ENCODE peak calls at places on chromosomes 12 and 14, in five cellular contexts. L is HepG2, B is HCT116, D is SK-N-SH, A is K562. U is an unnamed sample.

GRCh38 chr14:72616294-72616693 is 277.6 kb downstream of the DPF3 start:
- DNase-seq in L (no peak), B (no peak), D (no peak), A (no peak), U (no peak)

GRCh38 chr12:52132754-52133161 is 53.3 kb downstream of the SMIM41 start:
- DNase-seq in L (no peak), B (no peak), D (no peak), A (no peak), U (no peak)

GRCh38 chr14:74459289-74459946 is 33.4 kb upstream of the SYNDIG1L start:
- DNase-seq in L (peak), B (no peak), D (peak), A (peak), U (no peak)

GRCh38 chr14:87896393-87897380 is 96.3 kb downstream of the GALC start:
- DNase-seq in L (peak), B (peak), D (peak), A (peak), U (no peak)

GRCh38 chr12:130973109-130973508 is 19.4 kb downstream of the ADGRD1 start:
- DNase-seq in L (no peak), B (no peak), D (no peak), A (no peak), U (no peak)

GRCh38 chr14:21070083-21070609 is at the start of gene ARHGEF40:
- DNase-seq in L (no peak), B (no peak), D (peak), A (peak), U (no peak)

GRCh38 chr12:26701604-26702215 is 131.3 kb downstream of the ITPR2 start:
- DNase-seq in L (peak), B (peak), D (peak), A (peak), U (no peak)

GRCh38 chr14:60106341-60106740 is 14.6 kb downstream of the PCNX4 start:
- DNase-seq in L (no peak), B (no peak), D (no peak), A (no peak), U (no peak)

GRCh38 chr12:106301241-106301610 is 1.3 kb upstream of the TCP11L2 start:
- DNase-seq in L (no peak), B (no peak), D (no peak), A (no peak), U (no peak)

GRCh38 chr12:82593901-82594396 is 92.8 kb upstream of the TMTC2 start:
- DNase-seq in L (no peak), B (no peak), D (no peak), A (no peak), U (peak)

GRCh38 chr12:42552822-42553221 is 36.7 kb downstream of the PRICKLE1 start:
- DNase-seq in L (no peak), B (no peak), D (no peak), A (no peak), U (no peak)

GRCh38 chr12:54879579-54879978 is 25.3 kb downstream of the MUCL1 start:
- DNase-seq in L (no peak), B (no peak), D (no peak), A (no peak), U (no peak)

GRCh38 chr12:128388461-128388921 is 121.5 kb downstream of the TMEM132C start:
- DNase-seq in L (no peak), B (no peak), D (no peak), A (no peak), U (no peak)

GRCh38 chr12:5656836-5657235 is 224.9 kb downstream of the NTF3 start:
- DNase-seq in L (no peak), B (no peak), D (no peak), A (no peak), U (no peak)

GRCh38 chr12:110743571-110744093 is 941 bp upstream of the PPP1CC start:
- DNase-seq in L (no peak), B (no peak), D (peak), A (no peak), U (no peak)

GRCh38 chr12:66399626-66399931 is 97.3 kb downstream of the HELB start:
- DNase-seq in L (no peak), B (no peak), D (no peak), A (no peak), U (no peak)

GRCh38 chr14:28102814-28103213 is 663.8 kb upstream of the FOXG1 start:
- DNase-seq in L (no peak), B (no peak), D (no peak), A (no peak), U (no peak)

GRCh38 chr14:103524002-103524785 is 1.6 kb upstream of the CKB start:
- DNase-seq in L (no peak), B (no peak), D (no peak), A (no peak), U (no peak)

GRCh38 chr14:52987514-52987913 is 36.7 kb upstream of the FERMT2 start:
- DNase-seq in L (no peak), B (no peak), D (peak), A (no peak), U (no peak)

GRCh38 chr14:98198385-98198784 is 1073.6 kb downstream of the BCL11B start:
- DNase-seq in L (no peak), B (no peak), D (no peak), A (no peak), U (no peak)

GRCh38 chr12:113040722-113041168 is 15.8 kb upstream of the DTX1 start:
- DNase-seq in L (peak), B (peak), D (no peak), A (no peak), U (no peak)

GRCh38 chr12:72271401-72271740 is 799 bp upstream of the TRHDE start:
- DNase-seq in L (no peak), B (no peak), D (peak), A (no peak), U (no peak)

GRCh38 chr14:65318636-65319506 is 93.7 kb upstream of the FUT8 start:
- DNase-seq in L (no peak), B (no peak), D (no peak), A (no peak), U (peak)

GRCh38 chr14:23385244-23385643 is 8.4 kb downstream of the CMTM5 start:
- DNase-seq in L (no peak), B (no peak), D (no peak), A (no peak), U (no peak)
- TF ChIP-seq ZBTB33 in L (no peak), B (no peak), D (no peak), A (no peak), U (no peak)

GRCh38 chr12:94560416-94561221 is 89.7 kb downstream of the TMCC3 start:
- DNase-seq in L (no peak), B (peak), D (no peak), A (no peak), U (peak)
- TF ChIP-seq ZBTB33 in L (no peak), B (no peak), D (no peak), A (no peak), U (no peak)

DNA sequence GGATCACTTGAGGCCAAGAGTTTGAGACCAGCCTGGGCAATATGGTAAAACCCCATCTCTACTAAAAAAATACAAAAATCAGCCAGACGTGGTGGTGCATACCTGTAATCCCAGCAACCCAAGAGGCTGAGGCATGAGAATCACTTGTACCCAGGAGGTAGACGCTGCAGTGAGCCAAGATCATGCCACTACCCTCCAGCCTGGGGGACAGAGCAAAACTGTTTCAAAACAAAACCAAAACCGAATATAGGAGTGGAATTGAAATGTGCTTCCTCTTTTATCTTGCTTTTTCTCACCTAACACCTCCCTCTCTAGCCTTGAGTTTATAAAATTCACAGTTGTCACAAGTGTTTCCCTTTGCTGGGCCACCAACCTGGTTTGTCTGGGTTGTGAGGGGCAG is 181.9 kb downstream of the PAH start:
- DNase-seq in L (no peak), B (no peak), D (no peak), A (no peak), U (peak)
- TF ChIP-seq ZBTB33 in L (no peak), B (no peak), D (no peak), A (no peak), U (no peak)

DNA sequence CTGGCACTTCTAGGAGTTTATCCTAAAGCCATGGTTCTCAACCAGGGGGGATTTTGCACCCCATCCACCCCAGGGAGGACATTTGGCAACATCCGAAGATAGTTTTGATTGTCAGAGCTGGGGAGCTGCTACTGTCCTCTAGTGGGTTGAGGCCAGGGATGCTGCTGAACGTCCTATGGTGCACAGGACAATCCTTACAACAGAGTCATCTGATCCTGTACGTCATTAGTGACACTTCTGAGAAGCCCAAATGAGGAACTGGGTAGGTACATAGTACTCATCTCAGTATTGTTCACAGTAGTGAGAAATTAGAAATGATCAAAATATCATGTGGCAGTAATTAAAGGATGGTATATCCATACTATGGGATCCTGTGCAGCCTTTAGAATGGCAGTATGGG is 185.1 kb downstream of the CHST11 start:
- DNase-seq in L (no peak), B (no peak), D (no peak), A (no peak), U (peak)
- TF ChIP-seq ZBTB33 in L (no peak), B (no peak), D (no peak), A (no peak), U (no peak)